ENCODE peak calls at places on chromosomes 1 and 21, in four cellular contexts. U, J, D and X are unnamed samples.
A peak's percentile ranks its signal among the peaks of the same experiment; 100 is the strongest.

GRCh38 chr1:176879784-176880620 is 284.5 kb downstream of the ASTN1 start:
- DNase-seq in U (no peak), J (no peak), D (no peak), X (no peak)

GRCh38 chr1:156892190-156893047 is 1.1 kb upstream of the PEAR1 start:
- DNase-seq in U (peak; percentile 94), J (peak; percentile 87), D (peak; percentile 94), X (peak; percentile 82)

GRCh38 chr1:240562111-240562590 is 49.8 kb downstream of the GREM2 start:
- DNase-seq in U (no peak), J (no peak), D (no peak), X (no peak)

GRCh38 chr1:95084317-95085176 is 11.8 kb upstream of the ALG14 start:
- DNase-seq in U (no peak), J (no peak), D (peak; percentile 40), X (no peak)

GRCh38 chr21:42389449-42389835 is 6.4 kb downstream of the TMPRSS3 start:
- DNase-seq in U (no peak), J (no peak), D (peak; percentile 66), X (peak; percentile 56)

GRCh38 chr1:229869687-229870086 is 197.4 kb upstream of the GALNT2 start:
- DNase-seq in U (no peak), J (no peak), D (no peak), X (no peak)

GRCh38 chr1:184418955-184419733 is 32.3 kb downstream of the C1orf21 start:
- DNase-seq in U (no peak), J (no peak), D (no peak), X (no peak)

GRCh38 chr1:72704841-72705477 is 422.6 kb upstream of the NEGR1 start:
- DNase-seq in U (no peak), J (no peak), D (no peak), X (no peak)

GRCh38 chr1:164184273-164184672 is 374.7 kb upstream of the PBX1 start:
- DNase-seq in U (no peak), J (no peak), D (peak; percentile 20), X (no peak)

GRCh38 chr1:77044133-77044849 is 174.9 kb downstream of the PIGK start:
- DNase-seq in U (no peak), J (no peak), D (no peak), X (no peak)

GRCh38 chr1:21553116-21553926 is 44.1 kb downstream of the ALPL start:
- DNase-seq in U (no peak), J (no peak), D (no peak), X (no peak)

GRCh38 chr1:230684146-230684545 is 29.8 kb downstream of the AGT start:
- DNase-seq in U (no peak), J (no peak), D (no peak), X (no peak)

GRCh38 chr1:94961994-94962744 is 35.3 kb upstream of the CNN3 start:
- DNase-seq in U (no peak), J (no peak), D (no peak), X (no peak)

GRCh38 chr1:172347416-172347815 is 73.1 kb upstream of the C1orf105 start:
- DNase-seq in U (no peak), J (no peak), D (no peak), X (no peak)

GRCh38 chr1:1815606-1816281 is 37.5 kb upstream of the NADK start:
- DNase-seq in U (no peak), J (no peak), D (no peak), X (no peak)

GRCh38 chr21:39375446-39375845 is 26.6 kb upstream of the HMGN1 start:
- DNase-seq in U (no peak), J (no peak), D (no peak), X (no peak)

GRCh38 chr1:33152685-33153432 is 29.0 kb downstream of the TRIM62 start:
- DNase-seq in U (peak; percentile 91), J (no peak), D (no peak), X (no peak)

GRCh38 chr1:226655251-226656163 is 83.6 kb downstream of the ITPKB start:
- DNase-seq in U (peak; percentile 18), J (no peak), D (no peak), X (no peak)

DNA sequence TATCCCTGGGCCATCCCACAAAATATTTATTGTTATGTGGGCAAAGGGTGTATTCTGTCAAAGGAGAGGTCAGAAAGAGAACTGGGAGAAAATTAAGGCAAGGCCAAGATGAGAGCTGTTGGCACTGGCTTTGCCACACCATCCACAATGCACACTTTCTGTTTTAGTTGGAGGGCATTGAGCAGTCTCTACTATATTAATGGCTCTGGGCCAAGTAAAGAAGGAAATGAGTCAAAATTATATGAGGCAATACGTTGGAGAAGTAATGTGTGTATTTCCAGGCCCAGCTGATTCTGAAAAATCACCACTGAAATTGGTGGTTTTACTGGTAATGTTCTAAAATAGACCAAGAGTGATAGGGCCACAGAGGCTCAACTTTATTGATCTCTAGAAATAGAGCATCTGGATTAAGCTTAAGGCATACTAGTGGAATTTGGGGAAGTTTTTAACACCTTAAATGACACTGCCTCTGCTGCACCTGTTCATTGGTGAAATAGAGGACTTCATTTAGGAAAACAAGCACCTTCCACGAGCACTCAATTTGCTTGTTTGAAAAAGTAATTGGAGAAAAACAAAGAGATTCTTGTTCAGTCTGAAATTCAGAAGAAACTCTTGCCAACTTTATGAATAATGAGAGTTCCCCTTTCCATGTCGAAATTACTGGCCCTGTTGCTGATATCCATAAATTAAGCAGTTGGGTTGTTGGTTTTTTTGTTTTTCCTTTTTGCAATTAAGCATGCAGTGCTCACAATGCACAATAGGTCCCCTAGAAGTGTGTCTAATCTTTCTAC is 424.9 kb downstream of the ADGRL2 start:
- DNase-seq in U (no peak), J (no peak), D (no peak), X (no peak)
- H3K27ac ChIP-seq in U (peak overlapping the region; percentile 22), J (no peak overlapping the region), D (peak overlapping the region; percentile 9), X (peak overlapping the region; percentile 44)

GRCh38 chr1:10694274-10694632 is 102.2 kb downstream of the CASZ1 start:
- DNase-seq in U (no peak), J (peak; percentile 73), D (peak; percentile 76), X (peak; percentile 72)
- H3K4me3 ChIP-seq in U (peak overlapping the region; percentile 79), J (no peak overlapping the region), D (peak overlapping the region; percentile 59), X (peak overlapping the region; percentile 73)

DNA sequence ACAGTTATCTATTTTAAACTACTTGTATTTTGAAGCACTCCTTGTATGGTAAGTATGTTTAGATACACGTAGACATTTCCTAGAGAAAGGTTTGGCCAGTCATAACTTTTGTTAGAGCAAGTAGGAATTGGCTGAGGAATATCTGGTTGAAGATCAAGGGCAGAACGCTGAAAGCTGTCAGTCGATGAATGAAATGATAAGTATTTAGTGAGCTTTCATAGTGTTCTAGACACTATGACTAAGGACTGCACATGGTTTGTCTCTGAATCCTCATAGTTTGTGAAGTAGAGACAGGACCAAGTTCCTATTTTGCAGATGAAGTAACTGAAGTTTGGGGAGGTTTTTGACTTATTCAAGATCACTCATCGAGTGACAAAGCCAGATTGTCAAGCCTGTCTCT is 4.7 kb downstream of the ELOA start:
- DNase-seq in U (no peak), J (no peak), D (no peak), X (no peak)
- H3K36me3 ChIP-seq in U (peaks cover 39% of the 10 kb centered on the region), J (peaks cover 26% of the 10 kb centered on the region), D (peaks cover 12% of the 10 kb centered on the region), X (peaks cover 32% of the 10 kb centered on the region)

DNA sequence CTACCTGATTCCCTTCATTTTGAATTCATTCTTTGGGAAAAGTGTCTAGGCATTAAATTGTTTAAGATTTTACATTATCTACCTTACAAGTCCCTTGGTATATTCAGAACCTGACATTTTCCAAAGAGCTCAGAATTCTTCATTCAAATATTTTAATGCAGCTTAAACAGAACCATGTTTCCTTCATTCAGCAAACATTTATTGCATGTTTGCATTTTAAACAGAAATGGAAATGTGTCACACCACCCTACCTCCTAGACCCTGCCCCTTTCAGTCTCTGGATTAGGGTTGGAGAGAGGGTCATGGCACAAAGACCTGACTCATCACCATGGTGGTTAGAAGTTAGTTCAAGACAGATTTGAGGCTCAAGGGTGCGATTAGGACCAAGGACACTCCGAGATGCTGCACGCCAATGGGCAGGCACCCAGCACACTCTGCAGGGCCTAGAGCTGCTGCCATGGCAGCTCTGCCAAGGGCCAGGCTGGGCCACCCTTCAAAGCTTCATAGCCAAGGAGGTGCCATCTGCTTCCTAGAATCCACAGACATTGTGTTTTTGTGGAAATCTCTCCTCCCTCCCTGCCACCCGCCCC is 86.9 kb downstream of the NAV1 start:
- DNase-seq in U (no peak), J (no peak), D (no peak), X (no peak)
- H3K27ac ChIP-seq in U (no peak overlapping the region), J (no peak overlapping the region), D (no peak overlapping the region), X (no peak overlapping the region)

GRCh38 chr1:206495011-206495461 is 12.3 kb upstream of the RASSF5 start:
- DNase-seq in U (no peak), J (no peak), D (no peak), X (no peak)

GRCh38 chr1:206492589-206492988 is 14.7 kb upstream of the RASSF5 start:
- DNase-seq in U (no peak), J (no peak), D (no peak), X (no peak)

GRCh38 chr1:206491592-206491991 is 15.7 kb upstream of the RASSF5 start:
- DNase-seq in U (no peak), J (no peak), D (no peak), X (no peak)

GRCh38 chr1:206495493-206496046 is 11.8 kb upstream of the RASSF5 start:
- DNase-seq in U (no peak), J (no peak), D (no peak), X (no peak)

GRCh38 chr1:206493279-206493678 is 14.1 kb upstream of the RASSF5 start:
- DNase-seq in U (no peak), J (no peak), D (no peak), X (no peak)
- H3K4me3 ChIP-seq in U (no peak overlapping the region), J (no peak overlapping the region), D (no peak overlapping the region), X (no peak overlapping the region)